ENCODE peak calls at places on chromosomes 7 and 10, in six cellular contexts. O is LHCN-M2, C is PC-3, K is nephron progenitor cell, E is BJ, W is left ventricle myocardium superior. I is an unnamed sample.

GRCh38 chr7:7177044-7177517 is 5.3 kb upstream of the C1GALT1 start:
- DNase-seq in O (peak), E (peak), W (no peak), K (no peak), C (peak), I (no peak)

GRCh38 chr7:157964521-157964920 is 623.1 kb downstream of the PTPRN2 start:
- DNase-seq in E (no peak), W (no peak), O (no peak), K (no peak), C (no peak), I (no peak)

GRCh38 chr7:94059747-94060146 is 55.6 kb upstream of the BET1 start:
- DNase-seq in O (no peak), K (no peak), E (no peak), W (no peak), C (no peak), I (no peak)

GRCh38 chr10:88886557-88886956 is 6.5 kb downstream of the STAMBPL1 start:
- DNase-seq in C (no peak), K (no peak), W (no peak), E (no peak), O (no peak), I (no peak)

GRCh38 chr10:90407116-90407515 is 450.7 kb downstream of the HTR7 start:
- DNase-seq in E (peak), W (no peak), O (peak), K (no peak), C (peak), I (no peak)

GRCh38 chr10:70272925-70273316 is 10.9 kb downstream of the NPFFR1 start:
- DNase-seq in W (no peak), K (no peak), C (peak), E (no peak), O (no peak), I (no peak)

GRCh38 chr10:17709492-17709891 is 42.5 kb upstream of the TMEM236 start:
- DNase-seq in C (no peak), O (no peak), K (no peak), W (no peak), E (no peak), I (no peak)

GRCh38 chr10:9681655-9682054 is 1336.0 kb upstream of the CELF2 start:
- DNase-seq in K (no peak), E (no peak), W (no peak), O (no peak), C (no peak), I (no peak)

GRCh38 chr7:43076189-43076605 is 36.2 kb upstream of the HECW1 start:
- DNase-seq in C (no peak), O (peak), K (no peak), W (no peak), E (peak), I (no peak)

GRCh38 chr10:121823993-121824463 is 103.8 kb downstream of the ATE1 start:
- DNase-seq in W (no peak), O (peak), K (no peak), C (peak), E (peak), I (no peak)

GRCh38 chr10:61399386-61399785 is 53.8 kb downstream of the TMEM26 start:
- DNase-seq in O (peak), E (no peak), K (no peak), C (peak), W (no peak), I (no peak)

GRCh38 chr7:111255576-111255975 is 164.6 kb downstream of the LRRN3 start:
- DNase-seq in K (no peak), C (peak), E (no peak), O (no peak), W (no peak), I (no peak)

GRCh38 chr10:31146496-31147219 is 115.0 kb upstream of the ZNF438 start:
- DNase-seq in O (peak), W (peak), C (peak), E (peak), K (no peak), I (peak)

GRCh38 chr7:41491752-41492405 is 211.0 kb downstream of the INHBA start:
- DNase-seq in K (no peak), W (no peak), O (no peak), C (no peak), E (no peak), I (no peak)

GRCh38 chr7:72213769-72214168 is 198.4 kb downstream of the CALN1 start:
- DNase-seq in O (no peak), W (no peak), C (no peak), E (no peak), K (no peak), I (no peak)

GRCh38 chr7:80699030-80699638 is 60.7 kb downstream of the CD36 start:
- DNase-seq in E (no peak), C (peak), W (no peak), K (peak), O (peak), I (no peak)

GRCh38 chr7:16465469-16466086 is at the start of gene SOSTDC1:
- DNase-seq in K (no peak), C (peak), E (no peak), W (no peak), O (no peak), I (no peak)

GRCh38 chr10:104318810-104319684 is 19.2 kb downstream of the ITPRIP start:
- DNase-seq in W (no peak), E (no peak), K (no peak), C (no peak), O (peak), I (peak)

GRCh38 chr10:99993994-99994689 is 15.6 kb downstream of the DNMBP start:
- DNase-seq in C (peak), W (peak), E (no peak), O (peak), K (no peak), I (peak)

GRCh38 chr10:18523025-18523424 is 128.4 kb downstream of the NSUN6 start:
- DNase-seq in O (no peak), W (no peak), C (no peak), K (no peak), E (no peak), I (no peak)

GRCh38 chr10:104323721-104324686 is 14.3 kb downstream of the ITPRIP start:
- DNase-seq in O (no peak), C (no peak), E (no peak), K (no peak), W (peak), I (peak)

GRCh38 chr7:2242541-2243482 is 786 bp downstream of the NUDT1 start:
- DNase-seq in C (peak), K (peak), O (peak), W (no peak), E (no peak), I (no peak)

I was measured in sigmoid colon.